ENCODE peak calls at places on chromosomes 13 and 19, in nine cellular contexts. V is GM13976; M is H7; C is HFFc6; Q is fibroblast of the aortic adventitia; T is activated naive CD4-positive, alpha-beta T cell; S is activated CD8-positive, alpha-beta T cell treated with anti-CD3 and anti-CD28 coated beads, Interleukin-2, amount 10 ng/mL, durations not matched to agents 7 days and 5 days; N is epithelial cell of prostate; D is HepG2. O is an unnamed sample.
A peak's percentile ranks its signal among the peaks of the same experiment; 100 is the strongest.

GRCh38 chr19:53808710-53809125 is 15.4 kb downstream of the NLRP12 start:
- DNase-seq in V (no peak), M (peak; percentile 59), C (peak; percentile 63), Q (peak; percentile 75), T (no peak), S (no peak), N (no peak), D (peak; percentile 68), O (no peak)

GRCh38 chr13:59458908-59459579 is 704.7 kb downstream of the DIAPH3 start:
- DNase-seq in V (no peak), M (no peak), C (peak; percentile 59), Q (peak; percentile 20), T (no peak), S (no peak), N (no peak), D (no peak), O (no peak)

GRCh38 chr13:67438465-67438864 is 208.3 kb upstream of the PCDH9 start:
- DNase-seq in V (no peak), M (peak; percentile 2), C (no peak), Q (no peak), T (no peak), S (no peak), N (no peak), D (no peak), O (no peak)

GRCh38 chr13:48161530-48162179 is 66.8 kb upstream of the MED4 start:
- DNase-seq in V (no peak), M (no peak), C (no peak), Q (no peak), T (no peak), S (no peak), N (no peak), D (no peak), O (no peak)

GRCh38 chr13:20191311-20191901 is 1.3 kb downstream of the GJB2 start:
- DNase-seq in V (no peak), M (peak; percentile 52), C (no peak), Q (no peak), T (no peak), S (no peak), N (no peak), D (no peak), O (no peak)

GRCh38 chr13:67232384-67232783 is 2.2 kb upstream of the PCDH9 start:
- DNase-seq in V (no peak), M (no peak), C (no peak), Q (no peak), T (no peak), S (no peak), N (no peak), D (no peak), O (no peak)

GRCh38 chr19:14267224-14267741 is 61.3 kb upstream of the ADGRL1 start:
- DNase-seq in V (no peak), M (no peak), C (no peak), Q (no peak), T (no peak), S (no peak), N (no peak), D (no peak), O (no peak)

GRCh38 chr19:33490041-33490451 is 31.5 kb downstream of the PEPD start:
- DNase-seq in V (no peak), M (no peak), C (no peak), Q (no peak), T (no peak), S (no peak), N (no peak), D (no peak), O (no peak)

GRCh38 chr13:102470283-102470920 is 68.6 kb upstream of the FGF14 start:
- DNase-seq in V (no peak), M (no peak), C (no peak), Q (no peak), T (no peak), S (no peak), N (no peak), D (no peak), O (no peak)

GRCh38 chr19:13060233-13060963 is 42.3 kb downstream of the LYL1 start:
- DNase-seq in V (no peak), M (peak; percentile 90), C (peak; percentile 33), Q (peak; percentile 54), T (no peak), S (no peak), N (no peak), D (peak; percentile 90), O (no peak)

GRCh38 chr13:98377635-98378378 is 199.1 kb downstream of the STK24 start:
- DNase-seq in V (no peak), M (no peak), C (no peak), Q (no peak), T (no peak), S (no peak), N (no peak), D (no peak), O (no peak)

GRCh38 chr19:41746593-41747227 is 8.6 kb upstream of the CEACAM6 start:
- DNase-seq in V (peak; percentile 60), M (peak; percentile 72), C (peak; percentile 49), Q (peak; percentile 57), T (peak; percentile 8), S (peak; percentile 70), N (no peak), D (peak; percentile 29), O (peak; percentile 57)

GRCh38 chr19:35314031-35314430 is 15.0 kb upstream of the CD22 start:
- DNase-seq in V (no peak), M (no peak), C (no peak), Q (no peak), T (no peak), S (no peak), N (no peak), D (no peak), O (no peak)

GRCh38 chr19:5024282-5024681 is 55.4 kb downstream of the KDM4B start:
- DNase-seq in V (no peak), M (peak; percentile 63), C (no peak), Q (no peak), T (no peak), S (no peak), N (no peak), D (no peak), O (no peak)

GRCh38 chr19:27974082-27974513 is 1238.9 kb downstream of the UQCRFS1 start:
- DNase-seq in V (no peak), M (peak; percentile 39), C (peak; percentile 5), Q (peak; percentile 50), T (no peak), S (no peak), N (no peak), D (peak; percentile 2), O (no peak)

GRCh38 chr19:14118165-14119051 is 846 bp upstream of the PRKACA start:
- DNase-seq in V (no peak), M (no peak), C (peak; percentile 40), Q (peak; percentile 76), T (peak; percentile 38), S (peak; percentile 35), N (no peak), D (peak; percentile 71), O (peak; percentile 43)

GRCh38 chr13:29162638-29163037 is 342.5 kb downstream of the MTUS2 start:
- DNase-seq in V (no peak), M (no peak), C (peak; percentile 69), Q (no peak), T (no peak), S (no peak), N (no peak), D (no peak), O (no peak)

GRCh38 chr13:94344126-94344863 is 135.2 kb downstream of the DCT start:
- DNase-seq in V (no peak), M (peak; percentile 10), C (peak; percentile 32), Q (peak; percentile 51), T (no peak), S (no peak), N (no peak), D (peak; percentile 46), O (no peak)

GRCh38 chr19:11284535-11284934 is 11.4 kb upstream of the TSPAN16 start:
- DNase-seq in V (no peak), M (peak; percentile 45), C (no peak), Q (no peak), T (no peak), S (no peak), N (no peak), D (no peak), O (no peak)

GRCh38 chr19:21569497-21569870 is 64.1 kb downstream of the ZNF429 start:
- DNase-seq in V (no peak), M (no peak), C (no peak), Q (no peak), T (no peak), S (peak; percentile 74), N (no peak), D (no peak), O (peak; percentile 77)

GRCh38 chr13:51237887-51238286 is 15.7 kb downstream of the FAM124A start:
- DNase-seq in V (no peak), M (no peak), C (no peak), Q (no peak), T (no peak), S (no peak), N (no peak), D (no peak), O (no peak)

GRCh38 chr19:17137417-17137816 is 61.8 kb downstream of the MYO9B start:
- DNase-seq in V (no peak), M (peak; percentile 16), C (no peak), Q (no peak), T (no peak), S (no peak), N (no peak), D (no peak), O (no peak)

O was measured in stimulated activated naive CD8-positive, alpha-beta T cell treated with anti-CD3 and anti-CD28 coated beads, Interleukin-15, amount 100 ng/mL, for 72 hours.